ENCODE peak calls at places on chromosome 1, in nine cellular contexts. L is CD4-positive, alpha-beta T cell; V is cerebellum; X is GM06990; P is astrocyte of the cerebellum; F is skeletal muscle cell; D is C1 segment of cervical spinal cord; K is ascending aorta; G is HT1080. I is an unnamed sample.

GRCh38 chr1:176566004-176566975 is 103.3 kb downstream of the PAPPA2 start:
- DNase-seq in L (no peak), V (no peak), X (no peak), P (no peak), F (no peak), D (no peak), K (no peak), G (peak; percentile 11), I (no peak)

GRCh38 chr1:66563094-66563800 is 29.3 kb downstream of the SGIP1 start:
- DNase-seq in L (no peak), V (no peak), X (no peak), P (peak; percentile 62), F (peak; percentile 65), D (no peak), K (no peak), G (peak; percentile 93), I (no peak)

GRCh38 chr1:24206516-24207394 is 19.7 kb upstream of the IFNLR1 start:
- DNase-seq in L (no peak), V (no peak), X (no peak), P (no peak), F (no peak), D (no peak), K (no peak), G (no peak), I (no peak)

GRCh38 chr1:41500378-41500777 is 15.9 kb upstream of the EDN2 start:
- DNase-seq in L (no peak), V (peak; percentile 83), X (no peak), P (no peak), F (no peak), D (no peak), K (peak; percentile 92), G (no peak), I (no peak)

GRCh38 chr1:4711191-4711915 is 56.9 kb downstream of the AJAP1 start:
- DNase-seq in L (no peak), V (no peak), X (no peak), P (no peak), F (no peak), D (no peak), K (no peak), G (no peak), I (no peak)

GRCh38 chr1:201059871-201060555 is 36.5 kb upstream of the KIF21B start:
- DNase-seq in L (no peak), V (no peak), X (no peak), P (no peak), F (no peak), D (no peak), K (no peak), G (no peak), I (no peak)

GRCh38 chr1:181986907-181987305 is 74.6 kb downstream of the ZNF648 start:
- DNase-seq in L (no peak), V (peak; percentile 27), X (no peak), P (no peak), F (no peak), D (no peak), K (no peak), G (no peak), I (no peak)

GRCh38 chr1:206890125-206890637 is 7.1 kb upstream of the IL24 start:
- DNase-seq in L (no peak), V (no peak), X (no peak), P (no peak), F (no peak), D (no peak), K (no peak), G (peak; percentile 92), I (no peak)

GRCh38 chr1:206587904-206588303 is 24.4 kb downstream of the EIF2D start:
- DNase-seq in L (no peak), V (no peak), X (no peak), P (no peak), F (no peak), D (no peak), K (no peak), G (no peak), I (no peak)

GRCh38 chr1:58409826-58410225 is 136.7 kb downstream of the OMA1 start:
- DNase-seq in L (no peak), V (no peak), X (no peak), P (peak; percentile 83), F (no peak), D (no peak), K (no peak), G (peak; percentile 32), I (no peak)

GRCh38 chr1:242318140-242318539 is 206.4 kb downstream of the PLD5 start:
- DNase-seq in L (no peak), V (peak; percentile 22), X (no peak), P (no peak), F (no peak), D (no peak), K (no peak), G (peak; percentile 1), I (no peak)

I was measured in anterior cingulate cortex.